ENCODE peak calls at places on chromosome 2, in six cellular contexts. R is A673, G is mammary epithelial cell, B is mesendoderm, W is IMR-90, I is kidney epithelial cell. D is an unnamed sample.

GRCh38 chr2:65300134-65300771 is 72.6 kb downstream of the ACTR2 start:
- DNase-seq in I (no peak), B (no peak), R (no peak), G (no peak), W (peak; percentile 76), D (peak; percentile 71)

GRCh38 chr2:104378853-104379374 is 475.0 kb upstream of the POU3F3 start:
- DNase-seq in W (no peak), B (peak; percentile 93), G (no peak), I (peak; percentile 42), R (peak; percentile 12), D (no peak)

GRCh38 chr2:128563348-128563687 is 244.7 kb upstream of the HS6ST1 start:
- DNase-seq in R (no peak), G (no peak), W (peak; percentile 98), I (no peak), B (no peak), D (no peak)

GRCh38 chr2:54100772-54101171 is 14.6 kb upstream of the ACYP2 start:
- DNase-seq in R (no peak), W (no peak), G (no peak), I (no peak), B (no peak), D (no peak)

GRCh38 chr2:218721488-218721887 is 10.9 kb downstream of the TTLL4 start:
- DNase-seq in R (no peak), I (no peak), W (no peak), G (no peak), B (no peak), D (no peak)

GRCh38 chr2:41521191-41521590 is 526.6 kb upstream of the PKDCC start:
- DNase-seq in G (no peak), B (peak; percentile 91), R (peak; percentile 81), I (no peak), W (no peak), D (no peak)

GRCh38 chr2:26809876-26810577 is 24.2 kb downstream of the CENPA start:
- DNase-seq in I (no peak), R (no peak), B (peak; percentile 8), G (no peak), W (no peak), D (no peak)

GRCh38 chr2:85704800-85705679 is 10.9 kb downstream of the GNLY start:
- DNase-seq in R (no peak), B (no peak), G (no peak), W (no peak), I (no peak), D (no peak)

GRCh38 chr2:196277002-196277401 is 105.6 kb upstream of the STK17B start:
- DNase-seq in W (peak; percentile 64), R (peak; percentile 59), B (peak; percentile 29), G (peak; percentile 28), I (no peak), D (no peak)

GRCh38 chr2:196252408-196253114 is 81.2 kb upstream of the STK17B start:
- DNase-seq in B (no peak), G (peak; percentile 56), W (peak; percentile 54), R (no peak), I (no peak), D (no peak)

GRCh38 chr2:163601377-163601776 is 134.4 kb downstream of the FIGN start:
- DNase-seq in R (no peak), I (peak; percentile 75), B (peak; percentile 89), G (peak; percentile 52), W (peak; percentile 24), D (no peak)

GRCh38 chr2:70182689-70183088 is 8.1 kb downstream of the C2orf42 start:
- DNase-seq in I (no peak), R (no peak), B (no peak), G (no peak), W (no peak), D (no peak)

GRCh38 chr2:230956827-230957755 is 32.0 kb upstream of the GPR55 start:
- DNase-seq in I (no peak), W (peak; percentile 49), R (peak; percentile 65), G (peak; percentile 75), B (peak; percentile 90), D (no peak)

GRCh38 chr2:187614756-187615155 is 60.5 kb upstream of the TFPI start:
- DNase-seq in B (no peak), W (peak; percentile 58), R (no peak), G (no peak), I (no peak), D (no peak)

GRCh38 chr2:128323501-128323931 is 4.8 kb upstream of the HS6ST1 start:
- DNase-seq in R (no peak), W (no peak), B (no peak), G (no peak), I (no peak), D (peak; percentile 64)

GRCh38 chr2:101038455-101039255 is 36.6 kb downstream of the RPL31 start:
- DNase-seq in G (peak; percentile 20), R (peak; percentile 31), W (no peak), I (no peak), B (peak; percentile 75), D (no peak)

GRCh38 chr2:72051971-72052505 is 95.6 kb downstream of the CYP26B1 start:
- DNase-seq in B (no peak), G (no peak), W (no peak), I (no peak), R (no peak), D (no peak)

GRCh38 chr2:157466764-157467163 is 22.9 kb upstream of the CYTIP start:
- DNase-seq in B (no peak), G (no peak), I (no peak), R (no peak), W (no peak), D (no peak)

GRCh38 chr2:46674451-46674850 is 195.1 kb downstream of the TMEM247 start:
- DNase-seq in B (no peak), G (no peak), I (no peak), W (peak; percentile 53), R (no peak), D (no peak)

GRCh38 chr2:39703473-39703872 is 37.8 kb downstream of the TMEM178A start:
- DNase-seq in W (no peak), G (no peak), R (no peak), B (no peak), I (no peak), D (no peak)

GRCh38 chr2:190986221-190986953 is 27.6 kb downstream of the STAT1 start:
- DNase-seq in W (no peak), R (peak; percentile 88), B (peak; percentile 52), I (no peak), G (no peak), D (no peak)

GRCh38 chr2:238879621-238880377 is 31.9 kb downstream of the TWIST2 start:
- DNase-seq in W (no peak), G (no peak), B (no peak), R (no peak), I (no peak), D (no peak)

GRCh38 chr2:46497726-46498125 is 18.4 kb downstream of the TMEM247 start:
- DNase-seq in B (no peak), G (no peak), R (no peak), W (no peak), I (no peak), D (peak; percentile 34)

GRCh38 chr2:127675335-127676261 is at the start of gene LIMS2:
- DNase-seq in B (peak; percentile 50), W (peak; percentile 33), G (no peak), I (no peak), R (peak; percentile 24), D (peak; percentile 80)

GRCh38 chr2:190685348-190685747 is 36.5 kb downstream of the NAB1 start:
- DNase-seq in R (no peak), I (no peak), W (no peak), G (no peak), B (no peak), D (no peak)

GRCh38 chr2:217261452-217261851 is 401.6 kb upstream of the TNP1 start:
- DNase-seq in G (no peak), R (peak; percentile 41), I (no peak), W (peak; percentile 61), B (no peak), D (no peak)

GRCh38 chr2:64104944-64105343 is 39.3 kb downstream of the PELI1 start:
- DNase-seq in G (peak; percentile 55), W (no peak), B (no peak), I (no peak), R (no peak), D (no peak)

GRCh38 chr2:147910990-147911473 is 66.2 kb downstream of the ACVR2A start:
- DNase-seq in W (peak; percentile 77), G (peak; percentile 42), I (peak; percentile 10), B (peak; percentile 52), R (peak; percentile 83), D (no peak)

GRCh38 chr2:18133310-18133709 is 254.8 kb downstream of the KCNS3 start:
- DNase-seq in G (no peak), R (no peak), W (no peak), I (no peak), B (no peak), D (no peak)

GRCh38 chr2:236632295-236633218 is 62.9 kb downstream of the ACKR3 start:
- DNase-seq in I (no peak), W (no peak), B (no peak), R (no peak), G (no peak), D (peak; percentile 40)

GRCh38 chr2:56540901-56541300 is 357.1 kb downstream of the CCDC85A start:
- DNase-seq in I (no peak), G (no peak), B (no peak), R (no peak), W (no peak), D (no peak)

GRCh38 chr2:109058215-109058614 is 69.2 kb upstream of the EDAR start:
- DNase-seq in G (no peak), R (no peak), W (no peak), B (no peak), I (no peak), D (no peak)
- H3K27me3 ChIP-seq in G (peaks cover 3% of the 10 kb centered on the region), R (peaks cover 9% of the 10 kb centered on the region), W (peaks cover 51% of the 10 kb centered on the region), B (no peaks in the 10 kb centered on the region), I (peaks cover 24% of the 10 kb centered on the region), D (peaks cover 5% of the 10 kb centered on the region)

GRCh38 chr2:177178797-177179196 is 33.8 kb upstream of the HNRNPA3 start:
- DNase-seq in I (no peak), R (no peak), B (peak; percentile 82), W (no peak), G (no peak), D (no peak)
- H3K4me3 ChIP-seq in I (no peak overlapping the region), R (no peak overlapping the region), B (no peak overlapping the region), W (no peak overlapping the region), G (no peak overlapping the region), D (no peak overlapping the region)

GRCh38 chr2:37851428-37851827 is 73.7 kb upstream of the RMDN2 start:
- DNase-seq in R (no peak), B (peak; percentile 38), G (no peak), W (no peak), I (no peak), D (no peak)
- H3K27me3 ChIP-seq in R (no peaks in the 10 kb centered on the region), B (no peaks in the 10 kb centered on the region), G (no peaks in the 10 kb centered on the region), W (no peaks in the 10 kb centered on the region), I (no peaks in the 10 kb centered on the region), D (no peaks in the 10 kb centered on the region)

DNA sequence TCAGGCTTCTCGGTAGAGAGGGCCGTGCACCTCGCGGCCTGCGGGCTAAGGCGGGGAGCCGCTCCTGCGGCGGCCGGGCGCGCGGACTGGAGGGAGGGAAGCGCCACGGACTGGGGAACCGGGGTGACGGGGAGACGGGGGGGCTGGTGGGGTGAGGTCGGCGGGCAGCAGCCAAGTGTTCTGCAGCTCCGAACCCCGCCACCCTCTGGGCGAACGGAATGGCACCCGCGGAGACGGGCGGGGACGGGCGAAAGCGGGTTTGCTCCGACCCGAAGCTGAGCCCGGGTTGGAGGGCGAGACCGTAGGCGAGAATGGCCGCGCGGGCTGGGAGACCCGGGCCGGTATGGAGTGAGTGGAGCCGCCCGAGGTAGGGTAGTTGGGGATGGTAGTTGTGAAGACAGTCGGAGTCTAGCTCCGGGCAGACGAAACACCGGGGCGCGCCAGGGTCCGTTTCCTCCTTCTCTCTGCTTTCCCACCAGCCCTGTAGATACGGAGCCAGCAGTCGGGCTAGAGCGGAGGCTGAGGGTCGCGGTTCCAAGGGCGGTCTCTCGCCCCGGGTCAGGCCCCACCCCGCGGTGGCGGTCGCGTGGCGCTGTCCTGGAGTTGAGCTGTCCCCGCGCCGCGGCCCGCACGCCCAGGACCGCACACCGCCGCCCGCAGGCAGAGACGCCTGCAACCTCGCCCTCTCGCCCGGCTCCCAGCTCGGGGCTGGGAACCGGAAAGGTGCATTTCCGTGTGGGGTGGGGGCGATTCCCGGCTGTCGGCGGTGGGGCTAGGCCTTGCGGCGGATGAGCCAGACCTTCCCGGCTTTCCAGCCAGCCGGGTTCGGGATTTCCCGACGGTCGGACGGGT is 160.3 kb upstream of the SIX2 start:
- DNase-seq in B (peak; percentile 58), G (no peak), R (no peak), I (no peak), W (no peak), D (peak; percentile 65)
- H3K4me3 ChIP-seq in B (peak overlapping the region; percentile 8), G (peak overlapping the region; percentile 45), R (peak overlapping the region; percentile 34), I (peak overlapping the region; percentile 39), W (peak overlapping the region; percentile 28), D (peak overlapping the region; percentile 37)

D was measured in upper lobe of right lung.